ENCODE peak calls at places on chromosome 1, in five cellular contexts. One of them, this sample, is unnamed.

GRCh38 chr1:221327954-221328353 is 413.9 kb downstream of the DUSP10 start:
- DNase-seq in stimulated activated effector memory CD8-positive, alpha-beta T cell treated with anti-CD3 and anti-CD28 coated beads, Interleukin-12 subunit alpha, Interleukin-12 subunit beta, amount 100 ng/mL, for 72 hours: no peak
- DNase-seq in stimulated activated CD4-positive, alpha-beta T cell treated with anti-CD3 and anti-CD28 coated beads, Interleukin-2, amount 100 ng/mL, for 4 hours: no peak
- DNase-seq in NCI-H345: peak
- DNase-seq in GM06990: no peak
- DNase-seq in this sample: no peak

GRCh38 chr1:205774277-205775014 is 836 bp downstream of the RAB29 start:
- DNase-seq in stimulated activated effector memory CD8-positive, alpha-beta T cell treated with anti-CD3 and anti-CD28 coated beads, Interleukin-12 subunit alpha, Interleukin-12 subunit beta, amount 100 ng/mL, for 72 hours: peak
- DNase-seq in stimulated activated CD4-positive, alpha-beta T cell treated with anti-CD3 and anti-CD28 coated beads, Interleukin-2, amount 100 ng/mL, for 4 hours: peak
- DNase-seq in NCI-H345: peak
- DNase-seq in GM06990: peak
- DNase-seq in this sample: peak

GRCh38 chr1:117608213-117608612 is 2.4 kb downstream of the TENT5C start:
- DNase-seq in stimulated activated effector memory CD8-positive, alpha-beta T cell treated with anti-CD3 and anti-CD28 coated beads, Interleukin-12 subunit alpha, Interleukin-12 subunit beta, amount 100 ng/mL, for 72 hours: no peak
- DNase-seq in stimulated activated CD4-positive, alpha-beta T cell treated with anti-CD3 and anti-CD28 coated beads, Interleukin-2, amount 100 ng/mL, for 4 hours: no peak
- DNase-seq in NCI-H345: no peak
- DNase-seq in GM06990: no peak
- DNase-seq in this sample: no peak

GRCh38 chr1:234975941-234976871 is 152.4 kb downstream of the TOMM20 start:
- DNase-seq in stimulated activated effector memory CD8-positive, alpha-beta T cell treated with anti-CD3 and anti-CD28 coated beads, Interleukin-12 subunit alpha, Interleukin-12 subunit beta, amount 100 ng/mL, for 72 hours: no peak
- DNase-seq in stimulated activated CD4-positive, alpha-beta T cell treated with anti-CD3 and anti-CD28 coated beads, Interleukin-2, amount 100 ng/mL, for 4 hours: no peak
- DNase-seq in NCI-H345: no peak
- DNase-seq in GM06990: no peak
- DNase-seq in this sample: no peak

GRCh38 chr1:161266096-161266679 is 7.6 kb downstream of the PCP4L1 start:
- DNase-seq in stimulated activated effector memory CD8-positive, alpha-beta T cell treated with anti-CD3 and anti-CD28 coated beads, Interleukin-12 subunit alpha, Interleukin-12 subunit beta, amount 100 ng/mL, for 72 hours: no peak
- DNase-seq in stimulated activated CD4-positive, alpha-beta T cell treated with anti-CD3 and anti-CD28 coated beads, Interleukin-2, amount 100 ng/mL, for 4 hours: no peak
- DNase-seq in NCI-H345: no peak
- DNase-seq in GM06990: no peak
- DNase-seq in this sample: no peak

GRCh38 chr1:240145120-240145519 is 53.4 kb downstream of the FMN2 start:
- DNase-seq in stimulated activated effector memory CD8-positive, alpha-beta T cell treated with anti-CD3 and anti-CD28 coated beads, Interleukin-12 subunit alpha, Interleukin-12 subunit beta, amount 100 ng/mL, for 72 hours: no peak
- DNase-seq in stimulated activated CD4-positive, alpha-beta T cell treated with anti-CD3 and anti-CD28 coated beads, Interleukin-2, amount 100 ng/mL, for 4 hours: no peak
- DNase-seq in NCI-H345: no peak
- DNase-seq in GM06990: no peak
- DNase-seq in this sample: no peak

GRCh38 chr1:66729130-66729922 is 22.9 kb upstream of the DYNLT5 start:
- DNase-seq in stimulated activated effector memory CD8-positive, alpha-beta T cell treated with anti-CD3 and anti-CD28 coated beads, Interleukin-12 subunit alpha, Interleukin-12 subunit beta, amount 100 ng/mL, for 72 hours: no peak
- DNase-seq in stimulated activated CD4-positive, alpha-beta T cell treated with anti-CD3 and anti-CD28 coated beads, Interleukin-2, amount 100 ng/mL, for 4 hours: peak
- DNase-seq in NCI-H345: peak
- DNase-seq in GM06990: no peak
- DNase-seq in this sample: no peak

GRCh38 chr1:235180916-235181315 is 19.9 kb upstream of the RBM34 start:
- DNase-seq in stimulated activated effector memory CD8-positive, alpha-beta T cell treated with anti-CD3 and anti-CD28 coated beads, Interleukin-12 subunit alpha, Interleukin-12 subunit beta, amount 100 ng/mL, for 72 hours: no peak
- DNase-seq in stimulated activated CD4-positive, alpha-beta T cell treated with anti-CD3 and anti-CD28 coated beads, Interleukin-2, amount 100 ng/mL, for 4 hours: no peak
- DNase-seq in NCI-H345: no peak
- DNase-seq in GM06990: no peak
- DNase-seq in this sample: no peak

GRCh38 chr1:212507361-212507760 is 74.6 kb downstream of the NENF start:
- DNase-seq in stimulated activated effector memory CD8-positive, alpha-beta T cell treated with anti-CD3 and anti-CD28 coated beads, Interleukin-12 subunit alpha, Interleukin-12 subunit beta, amount 100 ng/mL, for 72 hours: no peak
- DNase-seq in stimulated activated CD4-positive, alpha-beta T cell treated with anti-CD3 and anti-CD28 coated beads, Interleukin-2, amount 100 ng/mL, for 4 hours: no peak
- DNase-seq in NCI-H345: no peak
- DNase-seq in GM06990: no peak
- DNase-seq in this sample: no peak

GRCh38 chr1:51926171-51926812 is 47.8 kb upstream of the NRDC start:
- DNase-seq in stimulated activated effector memory CD8-positive, alpha-beta T cell treated with anti-CD3 and anti-CD28 coated beads, Interleukin-12 subunit alpha, Interleukin-12 subunit beta, amount 100 ng/mL, for 72 hours: no peak
- DNase-seq in stimulated activated CD4-positive, alpha-beta T cell treated with anti-CD3 and anti-CD28 coated beads, Interleukin-2, amount 100 ng/mL, for 4 hours: no peak
- DNase-seq in NCI-H345: no peak
- DNase-seq in GM06990: no peak
- DNase-seq in this sample: peak

GRCh38 chr1:207866471-207867135 is 44.3 kb downstream of the CD34 start:
- DNase-seq in stimulated activated effector memory CD8-positive, alpha-beta T cell treated with anti-CD3 and anti-CD28 coated beads, Interleukin-12 subunit alpha, Interleukin-12 subunit beta, amount 100 ng/mL, for 72 hours: no peak
- DNase-seq in stimulated activated CD4-positive, alpha-beta T cell treated with anti-CD3 and anti-CD28 coated beads, Interleukin-2, amount 100 ng/mL, for 4 hours: no peak
- DNase-seq in NCI-H345: no peak
- DNase-seq in GM06990: no peak
- DNase-seq in this sample: no peak

GRCh38 chr1:152983743-152984142 is at the start of gene SPRR1A:
- DNase-seq in stimulated activated effector memory CD8-positive, alpha-beta T cell treated with anti-CD3 and anti-CD28 coated beads, Interleukin-12 subunit alpha, Interleukin-12 subunit beta, amount 100 ng/mL, for 72 hours: no peak
- DNase-seq in stimulated activated CD4-positive, alpha-beta T cell treated with anti-CD3 and anti-CD28 coated beads, Interleukin-2, amount 100 ng/mL, for 4 hours: no peak
- DNase-seq in NCI-H345: no peak
- DNase-seq in GM06990: no peak
- DNase-seq in this sample: no peak

GRCh38 chr1:183571678-183572268 is 18.5 kb downstream of the NCF2 start:
- DNase-seq in stimulated activated effector memory CD8-positive, alpha-beta T cell treated with anti-CD3 and anti-CD28 coated beads, Interleukin-12 subunit alpha, Interleukin-12 subunit beta, amount 100 ng/mL, for 72 hours: no peak
- DNase-seq in stimulated activated CD4-positive, alpha-beta T cell treated with anti-CD3 and anti-CD28 coated beads, Interleukin-2, amount 100 ng/mL, for 4 hours: no peak
- DNase-seq in NCI-H345: no peak
- DNase-seq in GM06990: no peak
- DNase-seq in this sample: no peak

GRCh38 chr1:228280961-228281591 is 73.2 kb downstream of the OBSCN start:
- DNase-seq in stimulated activated effector memory CD8-positive, alpha-beta T cell treated with anti-CD3 and anti-CD28 coated beads, Interleukin-12 subunit alpha, Interleukin-12 subunit beta, amount 100 ng/mL, for 72 hours: no peak
- DNase-seq in stimulated activated CD4-positive, alpha-beta T cell treated with anti-CD3 and anti-CD28 coated beads, Interleukin-2, amount 100 ng/mL, for 4 hours: no peak
- DNase-seq in NCI-H345: no peak
- DNase-seq in GM06990: no peak
- DNase-seq in this sample: no peak

GRCh38 chr1:10179751-10180150 is 30.6 kb upstream of the KIF1B start:
- DNase-seq in stimulated activated effector memory CD8-positive, alpha-beta T cell treated with anti-CD3 and anti-CD28 coated beads, Interleukin-12 subunit alpha, Interleukin-12 subunit beta, amount 100 ng/mL, for 72 hours: no peak
- DNase-seq in stimulated activated CD4-positive, alpha-beta T cell treated with anti-CD3 and anti-CD28 coated beads, Interleukin-2, amount 100 ng/mL, for 4 hours: no peak
- DNase-seq in NCI-H345: no peak
- DNase-seq in GM06990: no peak
- DNase-seq in this sample: no peak

GRCh38 chr1:53408013-53408754 is 51.0 kb upstream of the DMRTB1 start:
- DNase-seq in stimulated activated effector memory CD8-positive, alpha-beta T cell treated with anti-CD3 and anti-CD28 coated beads, Interleukin-12 subunit alpha, Interleukin-12 subunit beta, amount 100 ng/mL, for 72 hours: no peak
- DNase-seq in stimulated activated CD4-positive, alpha-beta T cell treated with anti-CD3 and anti-CD28 coated beads, Interleukin-2, amount 100 ng/mL, for 4 hours: no peak
- DNase-seq in NCI-H345: no peak
- DNase-seq in GM06990: no peak
- DNase-seq in this sample: no peak

GRCh38 chr1:9399510-9400424 is 107.1 kb downstream of the SPSB1 start:
- DNase-seq in stimulated activated effector memory CD8-positive, alpha-beta T cell treated with anti-CD3 and anti-CD28 coated beads, Interleukin-12 subunit alpha, Interleukin-12 subunit beta, amount 100 ng/mL, for 72 hours: no peak
- DNase-seq in stimulated activated CD4-positive, alpha-beta T cell treated with anti-CD3 and anti-CD28 coated beads, Interleukin-2, amount 100 ng/mL, for 4 hours: no peak
- DNase-seq in NCI-H345: peak
- DNase-seq in GM06990: no peak
- DNase-seq in this sample: no peak